ENCODE peak calls at places on chromosomes 13 and 19, in seven cellular contexts. Y is lower leg skin, Q is GM18507, W is NCI-H2227 treated with DMSO at 0.1 percent for 48 hours, V is foreskin keratinocyte, S is AG10803, Z is Kasumi-1. C is an unnamed sample.

GRCh38 chr19:4649392-4650094 is 10.2 kb downstream of the TNFAIP8L1 start:
- DNase-seq in Y (no peak), Q (no peak), W (no peak), V (no peak), S (no peak), Z (no peak), C (no peak)

GRCh38 chr13:20960663-20961309 is 58.2 kb upstream of the XPO4 start:
- DNase-seq in Y (no peak), Q (no peak), W (no peak), V (no peak), S (no peak), Z (no peak), C (no peak)

GRCh38 chr13:26946675-26947342 is 186.2 kb upstream of the GPR12 start:
- DNase-seq in Y (no peak), Q (peak), W (peak), V (no peak), S (peak), Z (peak), C (peak)

GRCh38 chr13:101681834-101682233 is 229.4 kb downstream of the ITGBL1 start:
- DNase-seq in Y (no peak), Q (no peak), W (no peak), V (no peak), S (peak), Z (no peak), C (peak)

GRCh38 chr19:11195169-11195568 is 2.2 kb downstream of the KANK2 start:
- DNase-seq in Y (no peak), Q (no peak), W (no peak), V (no peak), S (no peak), Z (peak), C (peak)

GRCh38 chr13:98521461-98521860 is 55.4 kb downstream of the STK24 start:
- DNase-seq in Y (no peak), Q (no peak), W (no peak), V (no peak), S (no peak), Z (no peak), C (no peak)

GRCh38 chr13:68047889-68048288 is 817.8 kb upstream of the PCDH9 start:
- DNase-seq in Y (no peak), Q (no peak), W (no peak), V (no peak), S (no peak), Z (no peak), C (no peak)

GRCh38 chr19:13150919-13151604 is 851 bp downstream of the IER2 start:
- DNase-seq in Y (peak), Q (no peak), W (no peak), V (no peak), S (no peak), Z (peak), C (peak)

GRCh38 chr19:18541992-18542935 is 1.1 kb downstream of the FKBP8 start:
- DNase-seq in Y (no peak), Q (no peak), W (no peak), V (no peak), S (no peak), Z (no peak), C (no peak)

GRCh38 chr19:13441810-13442512 is 64.3 kb downstream of the CACNA1A start:
- DNase-seq in Y (no peak), Q (no peak), W (no peak), V (no peak), S (peak), Z (peak), C (peak)

GRCh38 chr13:83935566-83935965 is 53.3 kb upstream of the SLITRK1 start:
- DNase-seq in Y (no peak), Q (no peak), W (no peak), V (no peak), S (no peak), Z (no peak), C (no peak)

GRCh38 chr13:106415971-106416370 is 119.5 kb downstream of the EFNB2 start:
- DNase-seq in Y (no peak), Q (no peak), W (no peak), V (no peak), S (no peak), Z (no peak), C (no peak)

GRCh38 chr19:4575267-4575793 is 15.8 kb upstream of the SEMA6B start:
- DNase-seq in Y (no peak), Q (no peak), W (no peak), V (peak), S (peak), Z (no peak), C (peak)

GRCh38 chr13:112894673-112895481 is 74.1 kb upstream of the MCF2L start:
- DNase-seq in Y (no peak), Q (no peak), W (no peak), V (no peak), S (no peak), Z (no peak), C (no peak)

GRCh38 chr19:41994521-41994971 is 516 bp upstream of the ATP1A3 start:
- DNase-seq in Y (no peak), Q (no peak), W (peak), V (no peak), S (no peak), Z (no peak), C (no peak)

GRCh38 chr19:42370667-42371066 is 19.4 kb downstream of the CNFN start:
- DNase-seq in Y (no peak), Q (no peak), W (no peak), V (no peak), S (no peak), Z (no peak), C (no peak)

GRCh38 chr19:15072930-15073647 is 8.9 kb upstream of the OR1I1 start:
- DNase-seq in Y (no peak), Q (no peak), W (no peak), V (peak), S (no peak), Z (no peak), C (peak)

GRCh38 chr13:90713436-90714133 is 633.9 kb upstream of the MIR17HG start:
- DNase-seq in Y (no peak), Q (no peak), W (no peak), V (no peak), S (no peak), Z (peak), C (no peak)

GRCh38 chr13:44393391-44393790 is 19.8 kb downstream of the SERP2 start:
- DNase-seq in Y (no peak), Q (no peak), W (no peak), V (no peak), S (no peak), Z (peak), C (no peak)

GRCh38 chr13:87954116-87954515 is 282.9 kb downstream of the SLITRK5 start:
- DNase-seq in Y (no peak), Q (no peak), W (no peak), V (no peak), S (no peak), Z (no peak), C (peak)

GRCh38 chr13:71874490-71874889 is 7.5 kb upstream of the DACH1 start:
- DNase-seq in Y (no peak), Q (no peak), W (peak), V (no peak), S (no peak), Z (no peak), C (no peak)

GRCh38 chr19:52896431-52897148 is 845 bp downstream of the ZNF320 start:
- DNase-seq in Y (peak), Q (no peak), W (peak), V (peak), S (peak), Z (no peak), C (peak)

GRCh38 chr13:76644906-76645305 is 241.3 kb downstream of the KCTD12 start:
- DNase-seq in Y (no peak), Q (no peak), W (no peak), V (no peak), S (no peak), Z (no peak), C (no peak)

C was measured in EL.